ENCODE peak calls at places on chromosome 7, in four cellular contexts. Y is iris pigment epithelial cell, E is RPMI7951, J is cardiac septum. X is an unnamed sample.
A peak's percentile ranks its signal among the peaks of the same experiment; 100 is the strongest.

GRCh38 chr7:7816816-7817536 is 98.6 kb upstream of the RPA3 start:
- DNase-seq in E (no peak), J (no peak), Y (no peak), X (no peak)

GRCh38 chr7:16317406-16317805 is 103.9 kb downstream of the CRPPA start:
- DNase-seq in J (no peak), Y (no peak), E (no peak), X (no peak)

GRCh38 chr7:85833071-85833470 is 646.2 kb upstream of the SEMA3D start:
- DNase-seq in Y (peak; percentile 21), J (no peak), E (no peak), X (no peak)

GRCh38 chr7:30464231-30464660 is 14.3 kb downstream of the NOD1 start:
- DNase-seq in Y (peak; percentile 18), E (no peak), J (peak; percentile 66), X (no peak)

GRCh38 chr7:98991141-98991540 is 112.8 kb downstream of the TRRAP start:
- DNase-seq in Y (no peak), J (peak; percentile 67), E (no peak), X (no peak)

GRCh38 chr7:115340828-115341227 is 418.9 kb downstream of the MDFIC start:
- DNase-seq in E (peak; percentile 49), Y (peak; percentile 92), J (no peak), X (peak; percentile 79)

GRCh38 chr7:46264646-46265045 is 343.6 kb upstream of the IGFBP3 start:
- DNase-seq in E (no peak), J (no peak), Y (no peak), X (no peak)

GRCh38 chr7:133480868-133481267 is 228.0 kb downstream of the EXOC4 start:
- DNase-seq in Y (no peak), J (no peak), E (no peak), X (no peak)

GRCh38 chr7:14377646-14378266 is 388.3 kb upstream of the ETV1 start:
- DNase-seq in E (no peak), Y (peak; percentile 41), J (no peak), X (no peak)

GRCh38 chr7:10977113-10977512 is 3.4 kb downstream of the PHF14 start:
- DNase-seq in Y (peak; percentile 12), E (no peak), J (no peak), X (no peak)

GRCh38 chr7:28381466-28381865 is 30.9 kb upstream of the CREB5 start:
- DNase-seq in Y (no peak), E (no peak), J (no peak), X (no peak)

GRCh38 chr7:153566324-153566723 is 485.9 kb upstream of the DPP6 start:
- DNase-seq in J (no peak), Y (no peak), E (no peak), X (no peak)

GRCh38 chr7:24778543-24779282 is 21.4 kb upstream of the GSDME start:
- DNase-seq in Y (peak; percentile 90), E (peak; percentile 75), J (no peak), X (no peak)

GRCh38 chr7:98211221-98211675 is at the start of gene BHLHA15:
- DNase-seq in E (peak; percentile 9), Y (no peak), J (peak; percentile 53), X (no peak)

GRCh38 chr7:2202361-2202761 is 30.4 kb downstream of the MAD1L1 start:
- DNase-seq in J (peak; percentile 35), Y (no peak), E (no peak), X (no peak)

GRCh38 chr7:20290505-20291111 is 40.1 kb upstream of the ITGB8 start:
- DNase-seq in E (no peak), Y (no peak), J (no peak), X (no peak)

GRCh38 chr7:105849122-105849855 is 27.1 kb downstream of the ATXN7L1 start:
- DNase-seq in Y (peak; percentile 39), J (no peak), E (peak; percentile 63), X (no peak)

X was measured in keratinocyte.